ENCODE peak calls at places on chromosomes 3 and 15, in nine cellular contexts. F is HCT116, O is IMR-90, L is esophagus squamous epithelium, J is A549, W is transverse colon, C is endothelial cell of umbilical vein, Q is stomach, Z is breast epithelium. M is an unnamed sample.

GRCh38 chr3:69364354-69364753 is 21.5 kb downstream of the FRMD4B start:
- DNase-seq in F (no peak), O (no peak), L (no peak), J (no peak), W (no peak), C (no peak), Q (no peak), Z (no peak), M (no peak)

GRCh38 chr15:42836251-42836650 is 84.3 kb downstream of the TTBK2 start:
- DNase-seq in F (no peak), O (no peak), L (no peak), J (no peak), W (no peak), C (no peak), Q (no peak), Z (no peak), M (no peak)

GRCh38 chr3:141456328-141456689 is 30.5 kb upstream of the RASA2 start:
- DNase-seq in F (no peak), O (peak; percentile 84), L (no peak), J (no peak), W (no peak), C (no peak), Q (no peak), Z (no peak), M (no peak)

GRCh38 chr3:176776622-176777021 is 420.7 kb downstream of the TBL1XR1 start:
- DNase-seq in F (no peak), O (no peak), L (no peak), J (no peak), W (no peak), C (no peak), Q (no peak), Z (no peak), M (no peak)

GRCh38 chr3:145182196-145182911 is 978.6 kb downstream of the PLOD2 start:
- DNase-seq in F (no peak), O (no peak), L (no peak), J (no peak), W (no peak), C (peak; percentile 25), Q (no peak), Z (no peak), M (no peak)

GRCh38 chr3:172808969-172809546 is 58.5 kb downstream of the ECT2 start:
- DNase-seq in F (peak; percentile 21), O (peak; percentile 61), L (no peak), J (no peak), W (no peak), C (peak; percentile 63), Q (no peak), Z (no peak), M (peak; percentile 61)

GRCh38 chr3:194107126-194107525 is 28.8 kb upstream of the HES1 start:
- DNase-seq in F (no peak), O (no peak), L (no peak), J (no peak), W (no peak), C (no peak), Q (no peak), Z (no peak), M (no peak)

GRCh38 chr15:98231696-98232440 is 271.4 kb downstream of the ARRDC4 start:
- DNase-seq in F (no peak), O (no peak), L (no peak), J (no peak), W (no peak), C (no peak), Q (no peak), Z (no peak), M (no peak)

GRCh38 chr15:100781061-100781960 is 98.3 kb upstream of the ALDH1A3 start:
- DNase-seq in F (no peak), O (no peak), L (no peak), J (no peak), W (no peak), C (no peak), Q (no peak), Z (peak; percentile 9), M (no peak)

GRCh38 chr3:13484861-13485590 is 4.9 kb downstream of the HDAC11 start:
- DNase-seq in F (peak; percentile 52), O (peak; percentile 33), L (no peak), J (no peak), W (peak; percentile 93), C (no peak), Q (peak; percentile 96), Z (peak; percentile 67), M (peak; percentile 95)
- TF ChIP-seq POLR2A in F (no peak), O (no peak), L (no peak), J (no peak), W (peak; percentile 66), C (no peak), Q (no peak), Z (no peak), M (peak; percentile 34)

GRCh38 chr15:66491846-66492245 is 5.7 kb downstream of the SNAPC5 start:
- DNase-seq in F (no peak), O (no peak), L (no peak), J (no peak), W (no peak), C (no peak), Q (no peak), Z (no peak), M (no peak)

GRCh38 chr15:66496951-66497501 is 536 bp downstream of the SNAPC5 start:
- DNase-seq in F (no peak), O (no peak), L (no peak), J (no peak), W (peak; percentile 11), C (no peak), Q (no peak), Z (no peak), M (no peak)

GRCh38 chr15:66497502-66498455 is at the start of gene SNAPC5:
- DNase-seq in F (peak; percentile 85), O (peak; percentile 91), L (peak; percentile 84), J (peak; percentile 85), W (peak; percentile 98), C (peak; percentile 96), Q (peak; percentile 99), Z (peak; percentile 96), M (peak; percentile 98)

GRCh38 chr15:66498501-66499386 is 1.2 kb upstream of the SNAPC5 start:
- DNase-seq in F (no peak), O (peak; percentile 51), L (no peak), J (no peak), W (no peak), C (peak; percentile 54), Q (no peak), Z (no peak), M (peak; percentile 60)

DNA sequence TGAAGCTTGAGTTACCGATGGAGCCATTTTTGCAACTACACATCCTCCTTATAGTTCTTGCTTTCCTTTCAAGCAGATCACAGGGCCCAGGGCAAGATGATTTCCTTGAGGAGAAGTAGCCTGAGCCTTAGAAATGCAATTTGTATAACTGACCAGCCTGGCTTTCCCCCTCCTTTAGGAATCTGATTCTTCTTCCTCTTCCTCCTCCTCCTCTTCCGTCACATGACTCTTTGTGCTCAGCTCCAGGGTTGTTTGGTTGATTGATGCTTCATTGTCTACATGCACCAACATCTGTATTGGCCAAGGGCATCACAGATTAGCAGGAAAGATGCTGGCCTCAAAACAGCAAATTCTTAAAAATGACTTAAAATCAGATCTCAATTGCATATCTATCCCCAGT is 3.3 kb downstream of the SNAPC5 start:
- DNase-seq in F (no peak), O (no peak), L (no peak), J (no peak), W (no peak), C (no peak), Q (no peak), Z (no peak), M (no peak)
- TF ChIP-seq POLR2A in F (no peak), O (no peak), L (no peak), J (no peak), W (no peak), C (no peak), Q (no peak), Z (no peak), M (no peak)

DNA sequence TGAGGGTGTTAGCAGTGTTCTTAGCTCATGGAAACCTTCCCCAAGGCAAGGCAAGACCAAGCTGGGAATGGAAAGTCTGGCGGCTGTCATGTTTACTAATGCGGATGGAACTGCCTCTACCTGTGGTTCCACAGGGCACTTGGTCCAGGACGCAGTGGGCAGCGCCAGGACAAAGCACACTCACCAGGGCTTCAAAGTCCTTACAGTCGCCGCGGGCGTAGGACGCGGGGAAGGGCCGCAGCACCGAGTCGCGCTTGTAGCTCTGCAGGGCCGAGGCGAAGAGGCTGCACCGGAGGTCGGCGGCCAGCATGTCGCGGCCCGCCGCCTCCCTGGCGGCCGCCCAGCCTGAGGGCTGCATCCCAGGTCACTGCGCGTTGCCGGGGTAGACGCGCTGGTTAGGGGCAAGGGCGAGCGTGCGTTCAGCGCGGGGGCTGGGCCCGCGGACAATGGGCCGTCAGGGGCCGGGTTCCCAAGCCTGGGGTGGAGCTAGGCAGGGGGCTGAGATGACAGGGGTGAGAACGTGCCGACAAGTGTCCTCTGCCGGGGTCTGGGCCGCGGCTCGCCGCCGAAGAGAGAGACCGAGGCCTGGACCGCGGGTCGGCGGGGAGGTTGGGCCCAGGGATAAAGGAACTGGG is 497 bp downstream of the PARP16 start:
- DNase-seq in F (no peak), O (no peak), L (no peak), J (no peak), W (peak; percentile 62), C (peak; percentile 50), Q (peak; percentile 51), Z (no peak), M (peak; percentile 71)
- TF ChIP-seq POLR2A in F (peak; percentile 39), O (no peak), L (no peak), J (no peak), W (peak; percentile 68), C (no peak), Q (no peak), Z (no peak), M (no peak)

DNA sequence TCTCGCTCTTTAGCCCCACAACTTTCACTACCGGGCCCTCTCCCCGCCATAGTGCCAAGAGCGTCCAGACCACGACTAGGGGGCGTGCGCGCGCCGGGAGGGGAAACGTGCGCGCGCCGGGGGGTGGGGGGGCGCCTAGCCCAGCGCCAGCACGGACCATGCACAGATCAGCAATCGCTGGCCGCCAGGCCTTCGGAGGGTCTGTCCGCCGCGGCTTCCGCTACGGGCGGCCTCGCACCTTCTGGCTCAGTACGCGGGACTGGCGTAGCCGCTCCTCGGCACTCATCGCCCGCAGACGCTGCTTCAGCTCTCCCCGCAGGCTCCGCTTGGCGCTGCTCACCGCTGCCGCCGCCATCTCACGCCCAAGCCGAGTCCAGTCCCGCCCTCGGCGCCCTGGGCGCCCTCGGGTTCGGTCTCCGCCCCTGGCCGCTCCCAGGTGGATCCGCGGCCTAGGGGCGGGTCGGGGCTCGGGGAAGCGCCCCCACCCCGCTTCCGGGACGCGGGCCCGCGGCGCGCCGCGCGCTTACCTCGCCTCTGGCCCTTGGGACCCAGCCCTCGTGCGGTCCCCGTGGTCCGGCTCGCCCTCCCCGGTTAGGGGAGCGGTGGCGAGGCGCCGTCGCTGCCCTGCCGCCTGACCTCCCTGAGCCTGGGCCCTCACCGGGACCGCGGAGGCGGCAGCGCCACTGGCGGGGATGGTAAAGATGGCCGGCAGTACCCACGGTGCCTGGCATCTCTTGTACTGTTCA is at the start of gene MTHFS:
- DNase-seq in F (peak; percentile 63), O (peak; percentile 56), L (peak; percentile 54), J (peak; percentile 83), W (peak; percentile 87), C (peak; percentile 73), Q (peak; percentile 81), Z (peak; percentile 60), M (peak; percentile 89)
- TF ChIP-seq POLR2A in F (peak; percentile 91), O (peak; percentile 70), L (peak; percentile 37), J (peak; percentile 95), W (peak; percentile 82), C (peak; percentile 66), Q (no peak), Z (no peak), M (peak; percentile 93)

GRCh38 chr3:127217594-127218456 is 24.9 kb downstream of the PRR23E start:
- DNase-seq in F (no peak), O (peak; percentile 1), L (no peak), J (no peak), W (no peak), C (no peak), Q (no peak), Z (no peak), M (no peak)
- TF ChIP-seq POLR2A in F (no peak), O (no peak), L (no peak), J (no peak), W (no peak), C (no peak), Q (no peak), Z (no peak), M (no peak)

M was measured in erythroblast.